ENCODE peak calls at places on chromosomes 11 and 22, in eight cellular contexts. Z is GDM1; A is HepG2; U is activated naive CD4-positive, alpha-beta T cell treated with anti-CD3 and anti-CD28 coated beads, Interleukin-2, amount 50 U/mL, for 16 hours; Q is T-helper 9 cell; B is NCI-H1694; I is kidney tubule cell; M is CD4-positive, alpha-beta T cell. K is an unnamed sample.

GRCh38 chr22:38793721-38794466 is at the start of gene DNAL4:
- DNase-seq in Z (peak; percentile 91), Q (peak; percentile 82), U (peak; percentile 91), I (peak; percentile 99), M (peak; percentile 89), A (peak; percentile 96), B (peak; percentile 97), K (peak; percentile 93)

GRCh38 chr11:111733009-111733408 is 33.2 kb downstream of the PPP2R1B start:
- DNase-seq in U (no peak), M (no peak), A (no peak), I (peak; percentile 87), Z (no peak), B (no peak), Q (no peak), K (no peak)

GRCh38 chr22:43637267-43637666 is 174.8 kb downstream of the EFCAB6 start:
- DNase-seq in B (no peak), A (peak; percentile 6), Z (no peak), M (no peak), I (no peak), U (no peak), Q (no peak), K (no peak)

GRCh38 chr22:43838571-43839307 is 23.6 kb downstream of the SULT4A1 start:
- DNase-seq in Z (no peak), B (no peak), I (no peak), Q (no peak), M (no peak), A (no peak), U (no peak), K (no peak)

GRCh38 chr11:68315581-68315920 is 3.2 kb downstream of the LRP5 start:
- DNase-seq in Q (no peak), Z (no peak), I (no peak), M (no peak), A (no peak), U (no peak), B (no peak), K (no peak)

GRCh38 chr11:133506023-133506422 is 26.3 kb downstream of the OPCML start:
- DNase-seq in Q (no peak), Z (no peak), I (no peak), A (no peak), M (no peak), B (no peak), U (no peak), K (no peak)

GRCh38 chr11:103257360-103257759 is 148.1 kb downstream of the DYNC2H1 start:
- DNase-seq in U (no peak), I (peak; percentile 11), Q (no peak), A (peak; percentile 3), Z (no peak), B (no peak), M (no peak), K (no peak)

GRCh38 chr11:21774212-21774611 is 418.7 kb upstream of the ANO5 start:
- DNase-seq in M (no peak), U (no peak), Q (no peak), A (no peak), Z (no peak), B (no peak), I (peak; percentile 41), K (no peak)

GRCh38 chr11:73178092-73178539 is 36.0 kb upstream of the FCHSD2 start:
- DNase-seq in M (peak; percentile 75), I (peak; percentile 76), Q (peak; percentile 69), Z (peak; percentile 84), U (peak; percentile 84), B (peak; percentile 60), A (peak; percentile 73), K (peak; percentile 72)

GRCh38 chr11:116062526-116063171 is 558.4 kb upstream of the CADM1 start:
- DNase-seq in M (no peak), U (no peak), I (peak; percentile 31), Q (no peak), A (no peak), Z (no peak), B (no peak), K (no peak)

GRCh38 chr22:38172489-38173155 is 9.0 kb downstream of the PLA2G6 start:
- DNase-seq in B (no peak), M (no peak), U (no peak), Z (peak; percentile 29), Q (peak; percentile 37), I (no peak), A (peak; percentile 66), K (peak; percentile 71)

GRCh38 chr11:87879118-87879517 is 296.1 kb downstream of the RAB38 start:
- DNase-seq in Q (no peak), A (no peak), I (no peak), Z (no peak), M (no peak), B (no peak), U (no peak), K (no peak)

GRCh38 chr22:31768422-31769059 is 14.7 kb downstream of the DEPDC5 start:
- DNase-seq in U (no peak), Q (no peak), B (no peak), A (no peak), I (no peak), M (no peak), Z (no peak), K (no peak)

GRCh38 chr11:2777871-2778629 is 78.3 kb upstream of the KCNQ1OT1 start:
- DNase-seq in B (peak; percentile 29), M (no peak), Z (no peak), Q (no peak), A (no peak), I (no peak), U (peak; percentile 6), K (no peak)

GRCh38 chr11:72864692-72865655 is 50.8 kb downstream of the ATG16L2 start:
- DNase-seq in I (peak; percentile 39), B (no peak), M (no peak), U (no peak), Q (no peak), A (no peak), Z (no peak), K (no peak)

GRCh38 chr11:118295834-118296454 is 8.6 kb upstream of the CD3E start:
- DNase-seq in A (peak; percentile 28), Q (no peak), M (peak; percentile 32), U (peak; percentile 53), I (peak; percentile 82), B (no peak), Z (peak; percentile 23), K (peak; percentile 41)

GRCh38 chr11:94602430-94603372 is 35.5 kb downstream of the PIWIL4 start:
- DNase-seq in Z (no peak), U (peak; percentile 11), M (peak; percentile 4), Q (peak; percentile 1), I (peak; percentile 98), B (no peak), A (peak; percentile 66), K (peak; percentile 13)

GRCh38 chr22:33983558-33983957 is 63.3 kb upstream of the LARGE1 start:
- DNase-seq in U (no peak), I (no peak), M (no peak), Q (no peak), Z (no peak), B (no peak), A (no peak), K (no peak)

GRCh38 chr22:26922804-26923203 is 265.4 kb downstream of the MIAT start:
- DNase-seq in M (no peak), I (no peak), B (no peak), U (no peak), A (no peak), Q (no peak), Z (no peak), K (no peak)

GRCh38 chr22:40560551-40560950 is 76.0 kb downstream of the MRTFA start:
- DNase-seq in A (no peak), Q (no peak), U (no peak), B (no peak), Z (no peak), I (no peak), M (no peak), K (no peak)

GRCh38 chr11:59894616-59895015 is 16.0 kb downstream of the OOSP3 start:
- DNase-seq in I (no peak), A (no peak), U (no peak), B (no peak), M (no peak), Q (no peak), Z (no peak), K (no peak)

GRCh38 chr11:71340076-71340606 is 87.8 kb upstream of the SHANK2 start:
- DNase-seq in Q (no peak), Z (no peak), U (no peak), M (no peak), A (no peak), B (no peak), I (no peak), K (no peak)

GRCh38 chr22:39177456-39177775 is 24.9 kb upstream of the CBX7 start:
- DNase-seq in Z (no peak), M (no peak), U (no peak), A (no peak), Q (no peak), I (no peak), B (no peak), K (no peak)

GRCh38 chr11:19259487-19260345 is 19.0 kb upstream of the E2F8 start:
- DNase-seq in I (peak; percentile 66), B (peak; percentile 52), U (peak; percentile 61), M (peak; percentile 27), Q (peak; percentile 50), Z (peak; percentile 37), A (no peak), K (peak; percentile 64)

GRCh38 chr22:46104881-46105493 is 45.3 kb upstream of the PPARA start:
- DNase-seq in A (no peak), Q (no peak), U (no peak), Z (no peak), B (no peak), M (no peak), I (no peak), K (no peak)

GRCh38 chr11:79973701-79974626 is 533.1 kb upstream of the TENM4 start:
- DNase-seq in B (no peak), A (no peak), Z (no peak), Q (no peak), I (peak; percentile 53), M (no peak), U (no peak), K (no peak)

GRCh38 chr11:62909107-62909894 is 11.9 kb downstream of the CHRM1 start:
- DNase-seq in I (peak; percentile 83), A (peak; percentile 70), M (no peak), Q (no peak), U (peak; percentile 29), Z (no peak), B (peak; percentile 40), K (no peak)

GRCh38 chr22:20571531-20572007 is 64.2 kb downstream of the MED15 start:
- DNase-seq in U (peak; percentile 68), Z (no peak), Q (peak; percentile 70), M (peak; percentile 50), B (no peak), A (peak; percentile 16), I (no peak), K (peak; percentile 67)

GRCh38 chr22:41914611-41915034 is 251 bp downstream of the SHISA8 start:
- DNase-seq in Q (no peak), I (no peak), U (no peak), Z (no peak), B (no peak), M (no peak), A (no peak), K (no peak)

GRCh38 chr22:25027959-25028840 is 75.7 kb downstream of the KIAA1671 start:
- DNase-seq in Z (no peak), M (no peak), U (no peak), Q (no peak), A (no peak), B (no peak), I (no peak), K (no peak)

GRCh38 chr22:23184764-23185113 is 4.4 kb downstream of the BCR start:
- DNase-seq in U (no peak), B (peak; percentile 69), M (no peak), Q (no peak), A (no peak), I (no peak), Z (no peak), K (no peak)

GRCh38 chr11:69572233-69572860 is 68.6 kb upstream of the CCND1 start:
- DNase-seq in U (no peak), B (no peak), Z (no peak), A (no peak), I (no peak), M (no peak), Q (no peak), K (no peak)

GRCh38 chr22:17965538-17966402 is 58.6 kb downstream of the MICAL3 start:
- DNase-seq in I (no peak), M (no peak), B (no peak), Z (peak; percentile 12), A (no peak), Q (no peak), U (no peak), K (no peak)

GRCh38 chr11:128881221-128881620 is 9.9 kb upstream of the KCNJ5 start:
- DNase-seq in A (no peak), B (no peak), Q (no peak), M (no peak), U (no peak), Z (no peak), I (no peak), K (no peak)